ENCODE peak calls at places on chromosomes 6 and 20, in eight cellular contexts. H is cardiac muscle cell, P is brain microvascular endothelial cell, R is ascending aorta, W is adrenal gland, S is neuronal stem cell, J is right cardiac atrium, V is SJSA1. G is an unnamed sample.
A peak's percentile ranks its signal among the peaks of the same experiment; 100 is the strongest.

GRCh38 chr6:32937230-32937633 is 3.6 kb downstream of the HLA-DMB start:
- DNase-seq in W (peak; percentile 66), V (no peak), R (no peak), J (peak; percentile 63), H (no peak), S (no peak), P (no peak), G (no peak)

GRCh38 chr20:50521709-50522674 is 11.8 kb downstream of the PTPN1 start:
- DNase-seq in W (no peak), J (no peak), H (no peak), R (no peak), S (no peak), P (no peak), V (no peak), G (no peak)

GRCh38 chr6:144346719-144347446 is 61.7 kb downstream of the UTRN start:
- DNase-seq in S (no peak), W (peak; percentile 69), V (peak; percentile 64), R (no peak), J (no peak), H (no peak), P (peak; percentile 82), G (no peak)

GRCh38 chr6:349491-349921 is 42.0 kb upstream of the IRF4 start:
- DNase-seq in J (no peak), R (no peak), P (no peak), V (no peak), H (no peak), S (no peak), W (no peak), G (no peak)

GRCh38 chr20:50321797-50322480 is 131.3 kb downstream of the CEBPB start:
- DNase-seq in P (no peak), S (no peak), J (no peak), V (no peak), W (no peak), H (no peak), R (no peak), G (no peak)

GRCh38 chr6:11212625-11213024 is 19.8 kb downstream of the NEDD9 start:
- DNase-seq in H (no peak), R (peak; percentile 87), P (peak; percentile 74), V (no peak), S (no peak), J (peak; percentile 79), W (peak; percentile 54), G (no peak)

GRCh38 chr6:151131346-151131745 is 108.4 kb upstream of the AKAP12 start:
- DNase-seq in V (no peak), R (no peak), J (no peak), H (no peak), P (no peak), W (no peak), S (no peak), G (no peak)

GRCh38 chr6:145707397-145707796 is 27.9 kb downstream of the EPM2A start:
- DNase-seq in W (no peak), P (no peak), S (no peak), V (no peak), R (no peak), J (no peak), H (no peak), G (no peak)

GRCh38 chr20:10074513-10074912 is 39.7 kb downstream of the ANKEF1 start:
- DNase-seq in J (no peak), H (no peak), S (no peak), P (peak; percentile 86), W (peak; percentile 75), R (no peak), V (peak; percentile 60), G (no peak)

GRCh38 chr6:78502386-78502887 is 364.9 kb upstream of the IRAK1BP1 start:
- DNase-seq in P (no peak), W (no peak), R (no peak), S (no peak), H (no peak), V (no peak), J (no peak), G (no peak)

GRCh38 chr6:30169658-30170614 is 6.6 kb downstream of the TRIM15 start:
- DNase-seq in S (peak; percentile 38), J (no peak), P (peak; percentile 47), V (peak; percentile 44), H (peak; percentile 44), W (no peak), R (no peak), G (peak; percentile 41)

GRCh38 chr20:38645980-38646858 is 44.6 kb downstream of the ARHGAP40 start:
- DNase-seq in R (peak; percentile 79), P (peak; percentile 16), W (peak; percentile 64), V (peak; percentile 44), S (peak; percentile 75), J (peak; percentile 88), H (peak; percentile 81), G (peak; percentile 76)

GRCh38 chr6:150058231-150058792 is 10.6 kb downstream of the ULBP3 start:
- DNase-seq in H (no peak), R (peak; percentile 39), P (no peak), J (no peak), V (no peak), S (no peak), W (no peak), G (no peak)

GRCh38 chr6:122399348-122400120 is at the start of gene HSF2:
- DNase-seq in H (peak; percentile 97), S (peak; percentile 91), R (peak; percentile 98), P (peak; percentile 98), J (peak; percentile 98), W (peak; percentile 99), V (peak; percentile 94), G (peak; percentile 96)

GRCh38 chr6:166474721-166475565 is 92.2 kb upstream of the MPC1 start:
- DNase-seq in W (no peak), P (no peak), J (no peak), H (no peak), R (no peak), V (no peak), S (no peak), G (no peak)

GRCh38 chr6:133546098-133546497 is 304.9 kb downstream of the EYA4 start:
- DNase-seq in J (no peak), R (no peak), W (no peak), V (no peak), H (no peak), P (no peak), S (no peak), G (no peak)

GRCh38 chr6:1242439-1242838 is 69.5 kb upstream of the FOXQ1 start:
- DNase-seq in H (no peak), R (no peak), W (no peak), J (no peak), P (peak; percentile 10), S (no peak), V (peak; percentile 81), G (no peak)

GRCh38 chr20:45306431-45306982 is at the start of gene RBPJL:
- DNase-seq in J (peak; percentile 73), W (no peak), P (no peak), H (peak; percentile 42), R (no peak), V (no peak), S (no peak), G (no peak)

GRCh38 chr6:160078883-160079685 is 42.5 kb upstream of the SLC22A1 start:
- DNase-seq in W (no peak), V (no peak), H (no peak), S (no peak), P (no peak), R (no peak), J (no peak), G (no peak)

GRCh38 chr20:44651507-44652373 is at the start of gene ADA:
- DNase-seq in P (peak; percentile 25), V (peak; percentile 66), R (peak; percentile 77), J (peak; percentile 91), H (peak; percentile 84), W (peak; percentile 42), S (peak; percentile 65), G (peak; percentile 81)

GRCh38 chr6:90168693-90169131 is 127.9 kb downstream of the BACH2 start:
- DNase-seq in R (no peak), P (peak; percentile 3), J (no peak), V (peak; percentile 20), S (no peak), W (no peak), H (no peak), G (no peak)

GRCh38 chr6:111610548-111611172 is 5.0 kb upstream of the TRAF3IP2 start:
- DNase-seq in R (no peak), J (no peak), P (no peak), S (no peak), H (no peak), V (no peak), W (no peak), G (no peak)

GRCh38 chr6:142856607-142856856 is 88.4 kb downstream of the HIVEP2 start:
- DNase-seq in S (no peak), P (no peak), W (no peak), R (no peak), V (no peak), H (no peak), J (no peak), G (no peak)

GRCh38 chr6:65075705-65076104 is 631.3 kb downstream of the EYS start:
- DNase-seq in V (no peak), J (no peak), S (no peak), R (no peak), W (no peak), P (no peak), H (no peak), G (no peak)

GRCh38 chr6:89084954-89085353 is 4.4 kb downstream of the PNRC1 start:
- DNase-seq in W (no peak), J (no peak), V (no peak), P (no peak), H (no peak), S (no peak), R (no peak), G (no peak)

DNA sequence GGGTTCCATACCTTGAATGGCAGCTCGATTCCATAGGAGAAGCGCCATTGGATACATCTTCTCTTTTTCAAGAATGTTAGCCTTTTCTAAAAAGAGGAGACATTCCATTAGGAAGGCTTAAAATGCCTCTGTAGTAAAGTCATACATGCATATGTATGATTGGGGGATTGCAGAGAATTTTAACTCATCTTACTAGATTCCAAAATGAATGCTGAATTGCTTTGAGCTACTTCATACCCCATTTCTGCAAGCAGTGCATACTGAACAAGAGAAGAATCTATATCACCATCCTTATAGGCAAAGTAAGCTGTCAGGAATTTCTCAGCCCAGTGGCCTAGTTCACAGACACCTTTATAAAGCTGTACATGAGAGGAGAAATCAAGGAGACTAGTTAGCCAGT is 80.3 kb downstream of the NDUFAF5 start:
- DNase-seq in J (no peak), W (no peak), H (no peak), V (no peak), P (no peak), R (no peak), S (no peak), G (no peak)
- H3K27ac ChIP-seq in J (no peak overlapping the region), W (no peak overlapping the region), H (no peak overlapping the region), V (no peak overlapping the region), P (no peak overlapping the region), R (peak overlapping the region; percentile 79), S (no peak overlapping the region), G (no peak overlapping the region)

GRCh38 chr20:19888269-19888669 is 128.9 kb upstream of the NAA20 start:
- DNase-seq in H (no peak), W (no peak), V (no peak), P (no peak), R (no peak), S (no peak), J (no peak), G (peak; percentile 58)
- H3K27ac ChIP-seq in H (peak overlapping the region; percentile 68), W (no peak overlapping the region), V (peak overlapping the region; percentile 91), P (peak overlapping the region; percentile 95), R (peak overlapping the region; percentile 90), S (no peak overlapping the region), J (peak overlapping the region; percentile 96), G (peak overlapping the region; percentile 96)

GRCh38 chr6:169224185-169224695 is 29.4 kb downstream of the THBS2 start:
- DNase-seq in W (peak; percentile 92), P (peak; percentile 73), V (no peak), H (no peak), J (peak; percentile 85), S (no peak), R (no peak), G (peak; percentile 10)
- H3K27ac ChIP-seq in W (no peak overlapping the region), P (peak overlapping the region; percentile 64), V (no peak overlapping the region), H (no peak overlapping the region), J (peak overlapping the region; percentile 63), S (no peak overlapping the region), R (peak overlapping the region; percentile 66), G (no peak overlapping the region)

GRCh38 chr20:32153771-32154170 is 44.3 kb downstream of the TM9SF4 start:
- DNase-seq in W (no peak), S (no peak), V (no peak), H (no peak), P (no peak), J (no peak), R (no peak), G (no peak)
- H3K27ac ChIP-seq in W (no peak overlapping the region), S (no peak overlapping the region), V (no peak overlapping the region), H (no peak overlapping the region), P (no peak overlapping the region), J (no peak overlapping the region), R (no peak overlapping the region), G (no peak overlapping the region)

G was measured in colonic mucosa.